ENCODE peak calls at places on chromosome 15, in four cellular contexts. H, A, N and F are unnamed samples.
A peak's percentile ranks its signal among the peaks of the same experiment; 100 is the strongest.

GRCh38 chr15:61598655-61599054 is 369.6 kb upstream of the RORA start:
- DNase-seq in N (no peak), H (no peak), A (no peak), F (no peak)

GRCh38 chr15:70826634-70827033 is 27.3 kb downstream of the LARP6 start:
- DNase-seq in A (no peak), N (no peak), H (peak; percentile 29), F (no peak)

GRCh38 chr15:93943607-93944006 is 287.8 kb upstream of the MCTP2 start:
- DNase-seq in A (no peak), N (peak; percentile 9), H (no peak), F (no peak)

GRCh38 chr15:65327651-65328393 is 23.3 kb downstream of the RNU5B-1 start:
- DNase-seq in N (peak; percentile 48), H (no peak), A (no peak), F (no peak)

GRCh38 chr15:37088436-37088835 is 11.9 kb downstream of the MEIS2 start:
- DNase-seq in A (no peak), N (no peak), H (no peak), F (no peak)

GRCh38 chr15:58537033-58537432 is 105.2 kb downstream of the LIPC start:
- DNase-seq in N (no peak), A (no peak), H (no peak), F (no peak)

GRCh38 chr15:95918525-95918924 is 412.0 kb upstream of the NR2F2 start:
- DNase-seq in H (no peak), N (no peak), A (no peak), F (no peak)

GRCh38 chr15:72801590-72802345 is 18.2 kb upstream of the ADPGK start:
- DNase-seq in H (no peak), A (no peak), N (no peak), F (no peak)

DNA sequence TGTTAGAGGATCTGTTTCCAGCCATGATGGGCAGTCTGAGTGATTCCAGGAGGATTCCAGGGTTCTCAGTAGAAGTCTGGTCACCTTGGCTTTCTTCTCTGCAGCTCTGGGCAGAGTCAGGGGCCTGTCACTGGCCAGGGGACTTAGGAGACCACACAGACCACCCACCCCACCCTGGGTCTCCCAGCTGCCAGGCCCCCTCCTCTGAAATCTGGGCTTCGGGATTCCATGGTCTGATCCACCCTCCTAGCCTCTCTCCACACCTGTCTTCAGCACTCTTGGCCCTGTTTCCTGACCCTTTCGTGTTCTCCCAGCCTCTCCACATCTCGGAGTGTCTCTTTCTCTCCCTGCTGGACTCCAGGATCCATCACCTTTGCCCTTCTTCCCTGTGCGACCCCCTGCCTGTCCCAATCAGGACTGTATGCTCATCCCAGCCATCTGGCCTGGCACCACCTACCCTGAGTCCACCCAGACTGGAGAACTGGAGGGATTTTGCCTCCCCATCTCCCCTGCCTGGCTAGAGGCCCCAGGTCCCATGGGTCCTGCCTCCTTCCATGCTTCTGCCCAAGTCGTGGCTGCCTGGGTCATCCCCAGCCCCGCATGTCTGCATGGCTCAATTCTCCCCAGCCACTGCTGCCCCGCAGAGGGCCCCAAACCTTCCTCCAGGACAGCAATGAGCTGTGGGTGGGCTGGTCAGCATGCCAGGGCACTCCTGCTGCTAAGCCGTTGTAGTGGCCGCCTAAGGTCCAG is 34.3 kb downstream of the GOLGA6L10 start:
- DNase-seq in H (no peak), N (no peak), A (no peak), F (no peak)
- TF ChIP-seq JUND in H (no peak), N (no peak), A (no peak), F (no peak)

DNA sequence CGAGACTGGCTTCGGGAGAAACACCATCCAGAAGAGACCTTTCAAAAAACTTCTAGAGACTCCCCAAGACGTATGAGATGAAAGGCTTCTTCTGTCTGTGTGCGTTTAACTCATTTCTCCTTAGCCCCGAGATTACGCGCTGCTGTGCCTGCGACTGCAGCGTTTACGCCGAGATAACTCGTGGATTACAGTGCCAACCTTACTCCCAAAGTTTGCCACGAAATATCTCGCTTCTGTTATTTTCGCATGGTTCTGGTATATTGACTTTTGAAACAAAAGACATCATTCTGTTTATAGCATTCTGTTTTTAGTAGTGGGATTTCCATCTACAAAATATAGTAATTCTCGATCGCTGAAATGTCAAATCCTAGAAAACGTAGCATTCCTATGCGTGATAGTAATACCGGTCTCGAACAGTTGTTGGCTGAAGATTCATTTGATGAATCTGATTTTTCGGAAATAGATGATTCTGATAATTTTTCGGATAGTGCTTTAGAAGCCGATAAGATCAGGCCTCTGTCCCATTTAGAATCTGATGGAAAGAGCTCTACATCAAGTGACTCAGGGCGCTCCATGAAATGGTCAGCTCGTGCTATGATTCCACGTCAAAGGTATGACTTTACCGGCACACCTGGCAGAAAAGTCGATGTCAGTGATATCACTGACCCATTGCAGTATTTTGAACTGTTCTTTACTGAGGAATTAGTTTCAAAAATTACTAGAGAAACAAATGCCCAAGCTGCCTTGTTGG is 467 bp downstream of the PGBD4 start:
- DNase-seq in N (no peak), A (no peak), H (no peak), F (no peak)
- TF ChIP-seq JUND in N (no peak), A (no peak), H (no peak), F (no peak)

DNA sequence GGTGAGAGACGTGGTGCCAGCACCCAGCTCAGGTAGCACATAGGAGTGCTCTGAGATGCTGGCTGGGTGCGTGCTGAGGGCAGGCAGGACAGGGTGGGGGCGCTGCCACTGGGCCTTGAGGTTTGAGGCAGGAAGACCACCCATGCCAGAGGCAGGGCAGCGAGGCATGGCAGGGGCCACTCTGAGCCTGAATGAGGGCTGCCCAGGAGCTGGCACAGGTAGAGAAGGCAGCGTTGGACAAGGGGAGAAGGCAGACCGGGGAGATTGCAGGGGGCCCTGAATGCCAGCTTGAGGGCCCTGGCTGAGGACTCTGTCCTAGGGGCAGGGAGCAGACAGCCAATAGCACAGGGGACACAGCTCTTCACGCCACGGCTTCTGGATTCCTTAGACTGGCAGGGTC is 50.2 kb downstream of the ADAMTS7 start:
- DNase-seq in A (no peak), H (no peak), N (no peak), F (no peak)
- TF ChIP-seq JUND in A (no peak), H (no peak), N (no peak), F (no peak)

DNA sequence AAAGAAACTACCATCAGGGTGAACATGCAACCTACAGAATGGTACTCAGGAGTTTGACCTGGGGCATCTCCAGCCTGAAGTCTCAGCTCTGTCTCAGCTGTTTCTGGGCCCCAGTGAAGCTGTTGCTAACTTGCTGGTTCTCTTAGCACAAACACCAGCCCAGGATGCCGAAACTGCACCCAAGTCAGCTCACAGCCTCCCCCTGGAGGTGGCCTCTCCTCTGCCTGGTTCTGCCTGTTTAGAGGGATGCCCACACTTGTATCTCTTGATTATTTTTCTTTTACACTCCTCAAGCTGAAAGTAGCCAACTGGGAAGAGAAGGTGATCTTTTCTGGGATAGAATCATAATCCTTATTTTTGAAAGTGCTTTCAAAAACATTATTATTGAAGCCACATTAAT is 289.0 kb upstream of the RASGRP1 start:
- DNase-seq in H (peak; percentile 24), N (no peak), A (peak; percentile 27), F (no peak)
- TF ChIP-seq JUND in H (no peak), N (no peak), A (no peak), F (no peak)

GRCh38 chr15:97968380-97968779 is 7.9 kb downstream of the ARRDC4 start:
- DNase-seq in A (no peak), N (no peak), H (no peak), F (no peak)
- TF ChIP-seq JUND in A (no peak), N (peak; percentile 13), H (no peak), F (no peak)

GRCh38 chr15:44536298-44536961 is 517 bp upstream of the EIF3J start:
- DNase-seq in H (peak; percentile 64), N (peak; percentile 92), A (peak; percentile 86), F (peak; percentile 80)
- TF ChIP-seq JUND in H (no peak), N (no peak), A (no peak), F (no peak)

GRCh38 chr15:51198701-51199253 is 104.1 kb upstream of the TNFAIP8L3 start:
- DNase-seq in H (no peak), N (no peak), A (no peak), F (no peak)

GRCh38 chr15:51202783-51203182 is 108.1 kb upstream of the TNFAIP8L3 start:
- DNase-seq in A (no peak), N (no peak), H (no peak), F (no peak)

GRCh38 chr15:51199541-51199940 is 104.8 kb upstream of the TNFAIP8L3 start:
- DNase-seq in A (no peak), N (no peak), H (no peak), F (no peak)

GRCh38 chr15:51203797-51204196 is 109.1 kb upstream of the TNFAIP8L3 start:
- DNase-seq in H (no peak), N (no peak), A (no peak), F (no peak)

DNA sequence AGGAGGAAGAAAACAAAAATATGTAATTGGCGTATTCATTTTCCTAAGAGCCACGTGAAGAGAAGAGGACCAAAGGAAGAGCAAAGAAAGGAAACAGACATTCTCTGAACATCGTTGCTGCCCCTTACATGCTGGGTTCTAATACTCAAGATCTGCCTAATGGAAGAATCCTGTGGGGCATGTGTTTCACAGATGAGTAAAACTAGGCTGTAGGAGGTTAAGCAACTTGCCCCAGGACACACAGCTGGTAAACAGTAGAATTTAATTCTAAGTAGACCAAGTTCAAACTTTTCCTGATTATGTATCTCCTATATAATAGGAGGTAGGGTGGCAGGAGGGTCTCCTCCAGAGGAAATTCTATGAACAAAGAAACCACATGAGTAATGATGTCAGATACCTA is 106.1 kb upstream of the TNFAIP8L3 start:
- DNase-seq in N (no peak), A (no peak), H (no peak), F (no peak)
- TF ChIP-seq JUND in N (no peak), A (no peak), H (no peak), F (no peak)

DNA sequence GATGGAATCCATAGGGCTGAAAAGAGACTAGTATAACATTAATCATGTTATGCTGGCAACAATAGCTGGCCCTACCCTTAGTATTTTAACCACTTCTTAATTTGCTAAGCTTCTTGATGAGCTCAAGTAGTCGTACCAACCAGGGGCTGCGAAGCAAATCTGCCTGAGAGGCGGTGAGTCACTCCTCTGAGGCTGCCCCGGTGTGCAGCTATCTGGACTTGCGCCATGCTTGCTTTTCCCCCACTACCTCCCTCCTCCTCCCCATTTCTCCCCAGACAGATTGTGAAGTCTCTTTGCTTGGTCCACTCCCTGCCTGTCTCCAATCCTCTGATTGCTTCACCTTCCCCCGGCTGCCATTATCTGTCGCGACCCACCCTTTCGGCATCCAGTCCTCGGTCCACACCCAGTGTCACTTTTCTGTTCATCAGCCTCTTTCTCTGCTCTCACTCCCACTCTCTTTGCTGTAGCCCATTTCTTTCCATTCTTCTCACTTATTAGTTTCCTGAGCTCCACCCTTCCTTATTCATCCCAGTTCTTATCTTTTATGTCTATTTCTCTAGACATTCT is 42.7 kb downstream of the DUT start:
- DNase-seq in N (no peak), H (no peak), A (peak; percentile 47), F (no peak)
- TF ChIP-seq JUND in N (peak; percentile 59), H (no peak), A (peak; percentile 67), F (no peak)